ENCODE peak calls at places on chromosomes 4 and X, in seven cellular contexts. S is NAMALWA, M is T-cell, J is heart right ventricle, L is hypothalamus, B is IMR-90, G is type B pancreatic cell. A is an unnamed sample.

GRCh38 chrX:53483838-53484420 is 49.8 kb upstream of the HSD17B10 start:
- DNase-seq in S (no peak), M (no peak), J (no peak), L (no peak), B (peak; percentile 52), G (no peak), A (no peak)

GRCh38 chr4:147071341-147071740 is 125.7 kb upstream of the TTC29 start:
- DNase-seq in S (no peak), M (no peak), J (no peak), L (no peak), B (no peak), G (no peak), A (no peak)

GRCh38 chrX:12360389-12360788 is 222.1 kb downstream of the FRMPD4 start:
- DNase-seq in S (no peak), M (no peak), J (no peak), L (no peak), B (peak; percentile 86), G (no peak), A (no peak)

GRCh38 chr4:149793459-149793858 is 22.2 kb downstream of the IQCM start:
- DNase-seq in S (no peak), M (no peak), J (no peak), L (no peak), B (peak; percentile 45), G (no peak), A (no peak)

GRCh38 chr4:16598241-16599224 is 299.9 kb downstream of the LDB2 start:
- DNase-seq in S (no peak), M (no peak), J (no peak), L (no peak), B (peak; percentile 76), G (no peak), A (peak; percentile 8)

GRCh38 chr4:94285666-94286065 is 57.0 kb downstream of the HPGDS start:
- DNase-seq in S (no peak), M (no peak), J (no peak), L (no peak), B (no peak), G (no peak), A (no peak)

GRCh38 chr4:156933633-156934258 is 37.9 kb downstream of the PDGFC start:
- DNase-seq in S (no peak), M (no peak), J (no peak), L (no peak), B (peak; percentile 95), G (no peak), A (no peak)

GRCh38 chr4:24595662-24596061 is 11.3 kb upstream of the DHX15 start:
- DNase-seq in S (no peak), M (no peak), J (no peak), L (no peak), B (no peak), G (no peak), A (no peak)